ENCODE peak calls at places on chromosome 5, in nine cellular contexts. F, A, H, G, L, X, E, Z and R are unnamed samples.

GRCh38 chr5:38871790-38872551 is 26.2 kb downstream of the OSMR start:
- DNase-seq in F (peak), A (no peak), H (no peak), G (no peak), L (no peak), X (no peak), E (no peak), Z (peak), R (no peak)

GRCh38 chr5:34474573-34475021 is 181.5 kb upstream of the RAI14 start:
- DNase-seq in F (peak), A (no peak), H (no peak), G (no peak), L (peak), X (no peak), E (no peak), Z (peak), R (no peak)

GRCh38 chr5:135448796-135449507 is 1.8 kb upstream of the DCANP1 start:
- DNase-seq in F (no peak), A (no peak), H (no peak), G (no peak), L (no peak), X (no peak), E (no peak), Z (no peak), R (no peak)

GRCh38 chr5:35815089-35815936 is 41.4 kb upstream of the IL7R start:
- DNase-seq in F (peak), A (peak), H (no peak), G (peak), L (peak), X (no peak), E (no peak), Z (peak), R (no peak)

GRCh38 chr5:133962801-133963476 is 5.5 kb downstream of the C5orf15 start:
- DNase-seq in F (peak), A (no peak), H (no peak), G (no peak), L (no peak), X (no peak), E (no peak), Z (peak), R (no peak)

GRCh38 chr5:34866989-34867471 is 28.1 kb downstream of the TTC23L start:
- DNase-seq in F (no peak), A (no peak), H (no peak), G (no peak), L (no peak), X (no peak), E (no peak), Z (no peak), R (no peak)

GRCh38 chr5:156402387-156402921 is 75.5 kb downstream of the SGCD start:
- DNase-seq in F (no peak), A (peak), H (peak), G (no peak), L (peak), X (no peak), E (no peak), Z (no peak), R (no peak)

GRCh38 chr5:178338750-178339144 is 106.1 kb upstream of the PHYKPL start:
- DNase-seq in F (no peak), A (no peak), H (no peak), G (no peak), L (no peak), X (no peak), E (no peak), Z (no peak), R (no peak)

GRCh38 chr5:15620501-15620900 is 120.5 kb downstream of the FBXL7 start:
- DNase-seq in F (peak), A (no peak), H (no peak), G (no peak), L (no peak), X (no peak), E (no peak), Z (peak), R (no peak)

GRCh38 chr5:43017438-43017820 is 22.7 kb downstream of the ANXA2R start:
- DNase-seq in F (peak), A (no peak), H (no peak), G (no peak), L (no peak), X (no peak), E (peak), Z (peak), R (no peak)

GRCh38 chr5:140175367-140176027 is 509 bp downstream of the CYSTM1 start:
- DNase-seq in F (peak), A (peak), H (peak), G (peak), L (peak), X (peak), E (peak), Z (peak), R (peak)

GRCh38 chr5:154237376-154237743 is 46.8 kb downstream of the GALNT10 start:
- DNase-seq in F (no peak), A (no peak), H (no peak), G (no peak), L (no peak), X (no peak), E (no peak), Z (no peak), R (no peak)

GRCh38 chr5:179228341-179229121 is 116.7 kb downstream of the ADAMTS2 start:
- DNase-seq in F (peak), A (peak), H (no peak), G (no peak), L (no peak), X (no peak), E (peak), Z (no peak), R (peak)

GRCh38 chr5:160165137-160166068 is 46.2 kb upstream of the PWWP2A start:
- DNase-seq in F (peak), A (peak), H (peak), G (no peak), L (peak), X (no peak), E (peak), Z (peak), R (peak)

GRCh38 chr5:142602720-142603245 is 83.1 kb downstream of the FGF1 start:
- DNase-seq in F (peak), A (no peak), H (no peak), G (no peak), L (no peak), X (no peak), E (no peak), Z (no peak), R (no peak)

GRCh38 chr5:142598338-142598700 is 87.6 kb downstream of the FGF1 start:
- DNase-seq in F (no peak), A (no peak), H (no peak), G (no peak), L (no peak), X (no peak), E (no peak), Z (no peak), R (no peak)

GRCh38 chr5:142600092-142600491 is 85.8 kb downstream of the FGF1 start:
- DNase-seq in F (no peak), A (no peak), H (no peak), G (no peak), L (no peak), X (no peak), E (no peak), Z (no peak), R (no peak)

GRCh38 chr5:142600611-142601360 is 85.1 kb downstream of the FGF1 start:
- DNase-seq in F (peak), A (peak), H (peak), G (no peak), L (no peak), X (no peak), E (no peak), Z (peak), R (no peak)

GRCh38 chr5:142601432-142601831 is 84.5 kb downstream of the FGF1 start:
- DNase-seq in F (no peak), A (no peak), H (no peak), G (no peak), L (peak), X (no peak), E (no peak), Z (no peak), R (no peak)
- TF ChIP-seq CTCF in F (peak), A (no peak), H (no peak), G (no peak), L (peak), X (no peak), E (no peak), Z (no peak), R (peak)

DNA sequence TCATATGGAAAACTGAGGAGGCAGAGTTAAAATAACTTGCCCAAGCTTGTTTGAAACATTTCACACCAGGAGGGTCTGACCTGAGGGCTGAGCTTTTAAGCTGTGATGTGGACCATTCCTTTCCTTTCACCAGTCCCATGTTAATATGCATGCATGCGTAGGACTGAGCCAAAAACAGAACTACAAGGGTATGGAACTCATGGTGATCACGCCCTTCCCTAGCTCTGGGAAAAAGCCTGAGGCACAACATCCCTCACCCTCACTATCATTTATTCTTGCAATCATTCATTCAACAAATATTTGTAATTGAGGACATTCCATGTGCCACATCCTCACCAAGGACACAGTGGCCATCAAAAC is 87.4 kb upstream of the FAM169A start:
- DNase-seq in F (no peak), A (no peak), H (no peak), G (no peak), L (no peak), X (no peak), E (no peak), Z (no peak), R (no peak)
- TF ChIP-seq CTCF in F (no peak), A (no peak), H (no peak), G (no peak), L (no peak), X (no peak), E (no peak), Z (no peak), R (no peak)

DNA sequence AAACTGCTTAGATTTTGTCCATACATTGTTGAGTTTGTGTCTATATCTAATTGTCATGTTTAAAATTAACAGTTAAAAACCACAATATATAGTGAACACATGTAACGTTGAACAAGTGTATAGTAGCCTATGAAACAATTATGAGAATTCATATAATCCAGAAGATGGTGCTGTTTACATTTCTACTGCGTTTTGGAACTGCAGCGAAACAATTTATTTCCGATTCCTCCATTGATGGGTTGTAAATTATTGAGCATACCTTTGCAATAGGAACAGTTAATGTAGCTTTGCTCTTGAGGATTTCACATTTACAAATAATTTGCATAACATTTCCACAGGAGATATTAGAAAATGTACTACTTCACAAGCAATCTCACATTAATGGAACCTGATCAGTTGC is 411.8 kb downstream of the CDH10 start:
- DNase-seq in F (no peak), A (no peak), H (no peak), G (no peak), L (no peak), X (no peak), E (no peak), Z (no peak), R (no peak)
- TF ChIP-seq CTCF in F (no peak), A (no peak), H (no peak), G (no peak), L (peak), X (peak), E (no peak), Z (no peak), R (peak)

GRCh38 chr5:110040178-110040577 is 350.5 kb downstream of the MAN2A1 start:
- DNase-seq in F (peak), A (no peak), H (no peak), G (no peak), L (peak), X (no peak), E (no peak), Z (peak), R (no peak)
- TF ChIP-seq CTCF in F (peak), A (no peak), H (no peak), G (peak), L (peak), X (no peak), E (no peak), Z (peak), R (no peak)

GRCh38 chr5:80689627-80690026 is 34.8 kb upstream of the DHFR start:
- DNase-seq in F (no peak), A (no peak), H (no peak), G (no peak), L (no peak), X (no peak), E (no peak), Z (no peak), R (no peak)

GRCh38 chr5:80688648-80689420 is 34.1 kb upstream of the DHFR start:
- DNase-seq in F (no peak), A (no peak), H (no peak), G (no peak), L (no peak), X (no peak), E (no peak), Z (no peak), R (no peak)

GRCh38 chr5:80686757-80687156 is 32.0 kb upstream of the DHFR start:
- DNase-seq in F (peak), A (no peak), H (no peak), G (no peak), L (peak), X (no peak), E (no peak), Z (peak), R (no peak)
- TF ChIP-seq CTCF in F (peak), A (peak), H (peak), G (peak), L (no peak), X (peak), E (no peak), Z (peak), R (peak)

DNA sequence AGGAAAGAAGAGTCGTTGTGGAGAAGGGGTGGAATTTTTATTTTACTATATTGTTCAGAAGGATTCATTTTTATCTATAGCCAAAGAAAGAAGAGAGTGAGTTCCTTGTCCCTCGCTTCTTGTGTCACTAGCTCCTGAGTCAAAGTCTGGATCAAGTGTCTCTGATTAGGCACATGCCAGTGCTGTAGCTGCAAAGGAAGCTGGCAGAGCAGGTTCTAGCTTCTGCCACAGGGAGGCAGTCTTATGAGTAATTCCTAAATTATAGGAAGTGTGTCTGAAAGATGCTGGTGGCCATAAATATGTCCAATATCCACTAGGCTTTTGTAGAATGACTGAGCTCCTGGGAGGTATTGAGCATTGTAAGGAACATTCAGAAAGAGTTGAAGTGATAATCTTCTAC is 84.7 kb downstream of the DOCK2 start:
- DNase-seq in F (no peak), A (no peak), H (no peak), G (no peak), L (no peak), X (no peak), E (no peak), Z (no peak), R (no peak)
- TF ChIP-seq CTCF in F (peak), A (no peak), H (no peak), G (no peak), L (peak), X (no peak), E (no peak), Z (no peak), R (no peak)

GRCh38 chr5:7394889-7395431 is 978 bp upstream of the ADCY2 start:
- DNase-seq in F (no peak), A (peak), H (peak), G (peak), L (peak), X (peak), E (no peak), Z (no peak), R (no peak)
- TF ChIP-seq CTCF in F (no peak), A (peak), H (peak), G (peak), L (peak), X (peak), E (no peak), Z (no peak), R (no peak)

GRCh38 chr5:146395233-146395632 is 51.9 kb upstream of the TCERG1 start:
- DNase-seq in F (no peak), A (peak), H (no peak), G (no peak), L (peak), X (no peak), E (no peak), Z (no peak), R (no peak)

GRCh38 chr5:146388418-146388817 is 49.8 kb downstream of the POU4F3 start:
- DNase-seq in F (peak), A (no peak), H (no peak), G (no peak), L (no peak), X (no peak), E (no peak), Z (peak), R (no peak)

GRCh38 chr5:146394486-146394885 is 52.6 kb upstream of the TCERG1 start:
- DNase-seq in F (no peak), A (no peak), H (no peak), G (no peak), L (no peak), X (no peak), E (no peak), Z (no peak), R (no peak)

GRCh38 chr5:146390469-146390868 is 51.8 kb downstream of the POU4F3 start:
- DNase-seq in F (no peak), A (no peak), H (no peak), G (no peak), L (peak), X (no peak), E (no peak), Z (no peak), R (no peak)
- TF ChIP-seq CTCF in F (peak), A (peak), H (no peak), G (no peak), L (peak), X (no peak), E (no peak), Z (peak), R (peak)

GRCh38 chr5:82295959-82296557 is 17.9 kb upstream of the RPS23 start:
- DNase-seq in F (no peak), A (no peak), H (no peak), G (no peak), L (no peak), X (no peak), E (no peak), Z (no peak), R (no peak)

GRCh38 chr5:82297711-82298110 is 19.6 kb upstream of the RPS23 start:
- DNase-seq in F (no peak), A (no peak), H (no peak), G (no peak), L (no peak), X (no peak), E (no peak), Z (no peak), R (no peak)

GRCh38 chr5:82295144-82295543 is 17.0 kb upstream of the RPS23 start:
- DNase-seq in F (peak), A (no peak), H (no peak), G (no peak), L (peak), X (no peak), E (no peak), Z (peak), R (no peak)

GRCh38 chr5:82296929-82297328 is 18.8 kb upstream of the RPS23 start:
- DNase-seq in F (no peak), A (no peak), H (no peak), G (no peak), L (peak), X (no peak), E (no peak), Z (no peak), R (no peak)

DNA sequence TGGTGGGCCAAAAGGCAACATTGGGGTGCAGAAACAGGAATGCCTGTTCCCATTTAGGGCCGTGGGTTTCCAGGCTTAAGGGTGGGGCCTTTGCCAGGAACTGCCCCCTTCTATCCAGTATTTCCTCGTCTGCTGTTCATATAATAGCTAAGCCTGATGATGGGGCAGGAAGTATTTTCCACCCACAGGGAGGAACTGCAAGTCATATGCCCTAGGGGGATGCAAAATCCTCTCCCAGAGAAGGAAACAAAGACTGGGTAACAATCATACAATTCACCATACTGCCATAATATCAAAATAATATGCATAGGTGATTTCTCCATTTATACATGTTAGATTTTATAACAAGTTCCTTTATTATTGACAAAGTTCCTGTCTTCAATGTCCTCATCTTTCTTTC is 20.5 kb upstream of the RPS23 start:
- DNase-seq in F (no peak), A (no peak), H (no peak), G (no peak), L (no peak), X (no peak), E (no peak), Z (no peak), R (no peak)
- TF ChIP-seq CTCF in F (no peak), A (no peak), H (no peak), G (no peak), L (no peak), X (no peak), E (no peak), Z (no peak), R (no peak)

GRCh38 chr5:72842816-72843215 is 26.4 kb downstream of the TNPO1 start:
- DNase-seq in F (peak), A (no peak), H (peak), G (no peak), L (peak), X (no peak), E (no peak), Z (no peak), R (no peak)
- TF ChIP-seq CTCF in F (no peak), A (no peak), H (no peak), G (no peak), L (peak), X (no peak), E (no peak), Z (no peak), R (peak)